ENCODE peak calls at places on chromosomes 5 and 9, in nine cellular contexts. One of them, this sample, is unnamed.
A peak's percentile ranks its signal among the peaks of the same experiment; 100 is the strongest.

GRCh38 chr5:64594601-64595518 is 89.0 kb downstream of the RGS7BP start:
- DNase-seq in H1: no peak
- DNase-seq in upper lobe of left lung: no peak
- DNase-seq in tibial nerve: no peak
- DNase-seq in A549: peak; percentile 3
- DNase-seq in K562: peak; percentile 11
- DNase-seq in transverse colon: no peak
- DNase-seq in HepG2: no peak
- DNase-seq in sigmoid colon: no peak
- DNase-seq in this sample: peak; percentile 18

GRCh38 chr9:84823426-84824271 is 154.1 kb downstream of the NTRK2 start:
- DNase-seq in HepG2: no peak
- DNase-seq in A549: no peak
- DNase-seq in transverse colon: peak; percentile 38
- DNase-seq in upper lobe of left lung: no peak
- DNase-seq in K562: no peak
- DNase-seq in sigmoid colon: no peak
- DNase-seq in tibial nerve: no peak
- DNase-seq in H1: no peak
- DNase-seq in this sample: no peak

GRCh38 chr5:40503438-40503837 is 176.3 kb upstream of the PTGER4 start:
- DNase-seq in tibial nerve: no peak
- DNase-seq in transverse colon: peak; percentile 14
- DNase-seq in A549: no peak
- DNase-seq in upper lobe of left lung: no peak
- DNase-seq in sigmoid colon: no peak
- DNase-seq in K562: no peak
- DNase-seq in H1: no peak
- DNase-seq in HepG2: no peak
- DNase-seq in this sample: no peak

GRCh38 chr9:121750715-121751623 is 99.5 kb downstream of the DAB2IP start:
- DNase-seq in H1: no peak
- DNase-seq in K562: no peak
- DNase-seq in HepG2: peak; percentile 93
- DNase-seq in transverse colon: no peak
- DNase-seq in tibial nerve: no peak
- DNase-seq in sigmoid colon: no peak
- DNase-seq in upper lobe of left lung: no peak
- DNase-seq in A549: no peak
- DNase-seq in this sample: no peak

GRCh38 chr5:1733369-1733768 is 66.3 kb downstream of the MRPL36 start:
- DNase-seq in upper lobe of left lung: no peak
- DNase-seq in sigmoid colon: no peak
- DNase-seq in HepG2: no peak
- DNase-seq in K562: no peak
- DNase-seq in A549: no peak
- DNase-seq in H1: no peak
- DNase-seq in transverse colon: no peak
- DNase-seq in tibial nerve: no peak
- DNase-seq in this sample: no peak

GRCh38 chr5:158599132-158599531 is 500.6 kb downstream of the EBF1 start:
- DNase-seq in A549: no peak
- DNase-seq in H1: no peak
- DNase-seq in sigmoid colon: no peak
- DNase-seq in upper lobe of left lung: no peak
- DNase-seq in K562: no peak
- DNase-seq in tibial nerve: no peak
- DNase-seq in transverse colon: no peak
- DNase-seq in HepG2: no peak
- DNase-seq in this sample: no peak

GRCh38 chr5:126676195-126676624 is 75.5 kb downstream of the PHAX start:
- DNase-seq in H1: no peak
- DNase-seq in sigmoid colon: peak; percentile 70
- DNase-seq in K562: peak; percentile 85
- DNase-seq in transverse colon: peak; percentile 69
- DNase-seq in tibial nerve: no peak
- DNase-seq in upper lobe of left lung: no peak
- DNase-seq in HepG2: peak; percentile 66
- DNase-seq in A549: peak; percentile 89
- DNase-seq in this sample: peak; percentile 31

GRCh38 chr9:118569151-118569550 is 800.1 kb downstream of the BRINP1 start:
- DNase-seq in transverse colon: no peak
- DNase-seq in K562: no peak
- DNase-seq in upper lobe of left lung: no peak
- DNase-seq in HepG2: no peak
- DNase-seq in A549: no peak
- DNase-seq in sigmoid colon: no peak
- DNase-seq in H1: no peak
- DNase-seq in tibial nerve: no peak
- DNase-seq in this sample: no peak

GRCh38 chr9:37957664-37957953 is 53.7 kb upstream of the SLC25A51 start:
- DNase-seq in H1: no peak
- DNase-seq in transverse colon: no peak
- DNase-seq in A549: no peak
- DNase-seq in K562: no peak
- DNase-seq in HepG2: no peak
- DNase-seq in tibial nerve: no peak
- DNase-seq in sigmoid colon: no peak
- DNase-seq in upper lobe of left lung: no peak
- DNase-seq in this sample: no peak

GRCh38 chr9:134472256-134472655 is 146.0 kb downstream of the RXRA start:
- DNase-seq in H1: no peak
- DNase-seq in tibial nerve: no peak
- DNase-seq in K562: no peak
- DNase-seq in sigmoid colon: no peak
- DNase-seq in upper lobe of left lung: peak; percentile 68
- DNase-seq in A549: no peak
- DNase-seq in transverse colon: no peak
- DNase-seq in HepG2: no peak
- DNase-seq in this sample: no peak

GRCh38 chr9:12403721-12404120 is 289.5 kb upstream of the TYRP1 start:
- DNase-seq in sigmoid colon: no peak
- DNase-seq in upper lobe of left lung: no peak
- DNase-seq in A549: no peak
- DNase-seq in transverse colon: no peak
- DNase-seq in H1: no peak
- DNase-seq in HepG2: no peak
- DNase-seq in tibial nerve: no peak
- DNase-seq in K562: no peak
- DNase-seq in this sample: no peak

DNA sequence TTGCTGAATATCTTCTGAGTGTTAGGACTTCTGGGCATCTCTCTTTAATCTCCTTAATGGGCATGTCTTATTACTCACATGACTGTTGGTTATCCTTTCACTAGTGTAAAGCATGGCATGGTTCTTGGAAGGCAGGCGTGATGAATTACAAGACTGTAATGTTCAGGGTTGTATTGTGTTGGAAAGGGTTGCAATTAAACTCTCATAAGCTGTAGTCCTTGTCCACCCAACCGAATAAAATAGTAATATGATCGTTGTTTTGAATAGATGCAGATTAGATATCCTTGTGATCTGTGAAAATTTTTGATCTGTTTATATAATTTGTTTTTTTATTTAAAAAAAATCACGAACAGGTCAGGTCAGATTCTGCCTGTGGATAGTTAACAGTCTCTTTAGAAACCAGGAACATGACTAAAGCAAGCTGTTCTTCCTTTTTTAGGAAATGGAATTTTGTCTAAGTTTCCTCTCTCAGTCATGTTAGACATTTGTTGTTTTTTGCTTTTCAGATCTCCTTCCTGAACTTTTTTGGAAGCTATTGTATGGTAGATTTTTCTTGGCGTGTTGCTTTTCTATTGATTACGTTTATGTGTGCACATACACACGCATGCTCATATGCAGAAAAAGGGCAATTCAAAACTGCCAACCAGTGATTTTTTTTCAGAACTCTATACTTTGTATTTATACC is 121.8 kb downstream of the ARHGEF28 start:
- DNase-seq in HepG2: no peak
- DNase-seq in K562: no peak
- DNase-seq in A549: no peak
- DNase-seq in sigmoid colon: no peak
- DNase-seq in upper lobe of left lung: no peak
- DNase-seq in transverse colon: no peak
- DNase-seq in tibial nerve: no peak
- DNase-seq in H1: no peak
- DNase-seq in this sample: no peak
- TF ChIP-seq EP300 in HepG2: no peak
- TF ChIP-seq EP300 in K562: no peak
- TF ChIP-seq EP300 in A549: no peak
- TF ChIP-seq EP300 in sigmoid colon: no peak
- TF ChIP-seq EP300 in upper lobe of left lung: no peak
- TF ChIP-seq EP300 in transverse colon: no peak
- TF ChIP-seq EP300 in tibial nerve: no peak
- TF ChIP-seq EP300 in H1: no peak
- TF ChIP-seq EP300 in this sample: no peak

GRCh38 chr9:130128251-130128650 is 44.0 kb upstream of the NCS1 start:
- DNase-seq in A549: no peak
- DNase-seq in upper lobe of left lung: no peak
- DNase-seq in K562: no peak
- DNase-seq in tibial nerve: no peak
- DNase-seq in HepG2: no peak
- DNase-seq in transverse colon: peak; percentile 43
- DNase-seq in H1: no peak
- DNase-seq in sigmoid colon: no peak
- DNase-seq in this sample: no peak
- TF ChIP-seq POLR2A in A549: no peak
- TF ChIP-seq POLR2A in upper lobe of left lung: no peak
- TF ChIP-seq POLR2A in K562: no peak
- TF ChIP-seq POLR2A in tibial nerve: no peak
- TF ChIP-seq POLR2A in HepG2: no peak
- TF ChIP-seq POLR2A in transverse colon: no peak
- TF ChIP-seq POLR2A in H1: no peak
- TF ChIP-seq POLR2A in sigmoid colon: no peak
- TF ChIP-seq POLR2A in this sample: no peak

GRCh38 chr5:17289681-17290619 is 72.5 kb downstream of the BASP1 start:
- DNase-seq in upper lobe of left lung: no peak
- DNase-seq in transverse colon: no peak
- DNase-seq in A549: no peak
- DNase-seq in tibial nerve: no peak
- DNase-seq in HepG2: no peak
- DNase-seq in H1: no peak
- DNase-seq in sigmoid colon: no peak
- DNase-seq in K562: no peak
- DNase-seq in this sample: no peak
- TF ChIP-seq EP300 in upper lobe of left lung: no peak
- TF ChIP-seq EP300 in transverse colon: no peak
- TF ChIP-seq EP300 in A549: no peak
- TF ChIP-seq EP300 in tibial nerve: no peak
- TF ChIP-seq EP300 in HepG2: no peak
- TF ChIP-seq EP300 in H1: no peak
- TF ChIP-seq EP300 in sigmoid colon: no peak
- TF ChIP-seq EP300 in K562: no peak
- TF ChIP-seq EP300 in this sample: no peak

GRCh38 chr5:150440948-150441812 is 8.4 kb downstream of the RPS14 start:
- DNase-seq in transverse colon: no peak
- DNase-seq in H1: no peak
- DNase-seq in sigmoid colon: no peak
- DNase-seq in A549: no peak
- DNase-seq in upper lobe of left lung: no peak
- DNase-seq in HepG2: no peak
- DNase-seq in tibial nerve: no peak
- DNase-seq in K562: peak; percentile 48
- DNase-seq in this sample: no peak

GRCh38 chr5:150441813-150442698 is 7.5 kb downstream of the RPS14 start:
- DNase-seq in upper lobe of left lung: no peak
- DNase-seq in sigmoid colon: no peak
- DNase-seq in tibial nerve: no peak
- DNase-seq in transverse colon: no peak
- DNase-seq in K562: no peak
- DNase-seq in A549: no peak
- DNase-seq in HepG2: no peak
- DNase-seq in H1: no peak
- DNase-seq in this sample: no peak

GRCh38 chr5:150442699-150443080 is 6.8 kb downstream of the RPS14 start:
- DNase-seq in upper lobe of left lung: no peak
- DNase-seq in H1: no peak
- DNase-seq in K562: no peak
- DNase-seq in A549: no peak
- DNase-seq in HepG2: no peak
- DNase-seq in sigmoid colon: no peak
- DNase-seq in transverse colon: no peak
- DNase-seq in tibial nerve: no peak
- DNase-seq in this sample: no peak

GRCh38 chr5:150444770-150445169 is 4.8 kb downstream of the RPS14 start:
- DNase-seq in transverse colon: no peak
- DNase-seq in sigmoid colon: no peak
- DNase-seq in upper lobe of left lung: no peak
- DNase-seq in H1: no peak
- DNase-seq in tibial nerve: no peak
- DNase-seq in K562: no peak
- DNase-seq in A549: no peak
- DNase-seq in HepG2: no peak
- DNase-seq in this sample: no peak

GRCh38 chr5:150443242-150444075 is 6.1 kb downstream of the RPS14 start:
- DNase-seq in H1: no peak
- DNase-seq in HepG2: no peak
- DNase-seq in A549: no peak
- DNase-seq in tibial nerve: no peak
- DNase-seq in upper lobe of left lung: no peak
- DNase-seq in sigmoid colon: no peak
- DNase-seq in transverse colon: no peak
- DNase-seq in K562: peak; percentile 30
- DNase-seq in this sample: no peak
- TF ChIP-seq POLR2A in H1: peak; percentile 65
- TF ChIP-seq POLR2A in HepG2: peak; percentile 46
- TF ChIP-seq POLR2A in A549: no peak
- TF ChIP-seq POLR2A in tibial nerve: no peak
- TF ChIP-seq POLR2A in upper lobe of left lung: no peak
- TF ChIP-seq POLR2A in sigmoid colon: no peak
- TF ChIP-seq POLR2A in transverse colon: no peak
- TF ChIP-seq POLR2A in K562: peak; percentile 91
- TF ChIP-seq POLR2A in this sample: no peak

DNA sequence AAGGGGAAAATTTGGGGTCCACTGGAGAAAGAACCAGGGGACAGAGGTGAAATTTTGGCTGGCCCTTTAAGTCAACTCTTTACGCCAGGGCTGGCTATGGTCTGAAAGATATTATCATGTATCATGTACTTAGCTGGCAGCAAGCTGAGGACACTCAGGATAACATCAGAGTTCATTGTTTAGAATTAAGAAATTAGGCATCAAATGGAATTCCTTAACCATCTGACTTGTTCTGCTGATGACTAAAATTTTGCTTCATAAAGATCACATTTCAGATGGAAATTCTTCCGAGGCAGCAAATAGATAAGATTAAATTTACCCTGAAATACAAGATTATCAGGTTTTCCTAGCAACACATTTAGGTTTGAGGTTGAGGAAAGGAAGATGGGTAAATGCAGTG is 269.4 kb upstream of the KLF9 start:
- DNase-seq in K562: no peak
- DNase-seq in tibial nerve: no peak
- DNase-seq in A549: no peak
- DNase-seq in HepG2: no peak
- DNase-seq in transverse colon: no peak
- DNase-seq in sigmoid colon: no peak
- DNase-seq in H1: no peak
- DNase-seq in upper lobe of left lung: no peak
- DNase-seq in this sample: no peak
- TF ChIP-seq EP300 in K562: no peak
- TF ChIP-seq EP300 in tibial nerve: no peak
- TF ChIP-seq EP300 in A549: no peak
- TF ChIP-seq EP300 in HepG2: no peak
- TF ChIP-seq EP300 in transverse colon: no peak
- TF ChIP-seq EP300 in sigmoid colon: no peak
- TF ChIP-seq EP300 in H1: no peak
- TF ChIP-seq EP300 in upper lobe of left lung: no peak
- TF ChIP-seq EP300 in this sample: no peak

This sample was measured in ovary.